ENCODE peak calls at places on chromosomes 4 and X, in ten cellular contexts. T is KG1; X is nephron progenitor cell; F is heart right ventricle; G is activated T-cell treated with anti-CD3 and anti-CD28 coated beads for 24 hours; S is kidney; M is stimulated activated effector memory CD8-positive, alpha-beta T cell treated with anti-CD3 and anti-CD28 coated beads, Interleukin-12 subunit alpha, Interleukin-12 subunit beta, amount 100 ng/mL, for 72 hours; K is WTC11; Z is frontal cortex; J is EL. N is an unnamed sample.

GRCh38 chr4:106315476-106315967 is 487 bp downstream of the TBCK start:
- DNase-seq in T (no peak), X (no peak), F (no peak), G (peak; percentile 42), S (no peak), M (peak; percentile 10), K (no peak), Z (no peak), J (peak; percentile 52), N (no peak)

GRCh38 chrX:133926809-133927208 is 58.6 kb downstream of the GPC3 start:
- DNase-seq in T (no peak), X (no peak), F (no peak), G (no peak), S (no peak), M (no peak), K (no peak), Z (no peak), J (no peak), N (no peak)

GRCh38 chrX:45083314-45083713 is 117.4 kb downstream of the DIPK2B start:
- DNase-seq in T (peak; percentile 1), X (no peak), F (no peak), G (no peak), S (no peak), M (no peak), K (no peak), Z (no peak), J (no peak), N (no peak)

GRCh38 chrX:153717445-153717844 is 6.7 kb downstream of the BCAP31 start:
- DNase-seq in T (no peak), X (no peak), F (no peak), G (no peak), S (peak; percentile 3), M (no peak), K (no peak), Z (no peak), J (no peak), N (no peak)

GRCh38 chr4:80125252-80126177 is 52.5 kb upstream of the ANTXR2 start:
- DNase-seq in T (peak; percentile 80), X (no peak), F (no peak), G (peak; percentile 5), S (no peak), M (no peak), K (no peak), Z (no peak), J (peak; percentile 52), N (peak; percentile 4)

GRCh38 chrX:71622347-71623104 is 4.2 kb upstream of the CXCR3 start:
- DNase-seq in T (no peak), X (peak; percentile 38), F (peak; percentile 75), G (peak; percentile 55), S (peak; percentile 90), M (no peak), K (peak; percentile 47), Z (peak; percentile 62), J (peak; percentile 66), N (peak; percentile 57)

GRCh38 chrX:129738466-129739308 is at the start of gene XPNPEP2:
- DNase-seq in T (no peak), X (no peak), F (peak; percentile 21), G (no peak), S (no peak), M (no peak), K (no peak), Z (no peak), J (no peak), N (no peak)

GRCh38 chr4:27242217-27242616 is 381.6 kb downstream of the STIM2 start:
- DNase-seq in T (no peak), X (no peak), F (no peak), G (no peak), S (no peak), M (no peak), K (no peak), Z (no peak), J (no peak), N (no peak)

GRCh38 chrX:18596096-18596495 is 75.8 kb downstream of the RS1 start:
- DNase-seq in T (no peak), X (no peak), F (no peak), G (no peak), S (no peak), M (no peak), K (no peak), Z (no peak), J (no peak), N (no peak)

GRCh38 chr4:14096406-14096965 is 469.0 kb upstream of the BOD1L1 start:
- DNase-seq in T (no peak), X (no peak), F (no peak), G (no peak), S (no peak), M (no peak), K (no peak), Z (no peak), J (peak; percentile 83), N (no peak)

GRCh38 chr4:54109226-54110018 is 9.5 kb downstream of the GSX2 start:
- DNase-seq in T (no peak), X (peak; percentile 29), F (no peak), G (no peak), S (no peak), M (no peak), K (peak; percentile 33), Z (no peak), J (no peak), N (no peak)

N was measured in GM20000.